ENCODE peak calls at places on chromosomes 11 and 22, in six cellular contexts. One of them, this sample, is unnamed. For H3K4me1 and H3K27me3, the result is how much of the 10 kb centered on the place peaks cover.

GRCh38 chr22:37212174-37212906 is at the start of gene SSTR3:
- DNase-seq in effector memory CD4-positive, alpha-beta T cell: no peak
- DNase-seq in adrenal gland: peak
- DNase-seq in GM23248: peak
- DNase-seq in upper lobe of right lung: peak
- DNase-seq in K562: no peak
- DNase-seq in this sample: no peak

GRCh38 chr11:108743851-108744250 is 79.0 kb downstream of the DDX10 start:
- DNase-seq in effector memory CD4-positive, alpha-beta T cell: no peak
- DNase-seq in adrenal gland: no peak
- DNase-seq in GM23248: no peak
- DNase-seq in upper lobe of right lung: no peak
- DNase-seq in K562: no peak
- DNase-seq in this sample: no peak

GRCh38 chr11:100550910-100551309 is 136.2 kb upstream of the ARHGAP42 start:
- DNase-seq in effector memory CD4-positive, alpha-beta T cell: no peak
- DNase-seq in adrenal gland: no peak
- DNase-seq in GM23248: no peak
- DNase-seq in upper lobe of right lung: no peak
- DNase-seq in K562: no peak
- DNase-seq in this sample: no peak

GRCh38 chr11:47918882-47919495 is 61.4 kb upstream of the PTPRJ start:
- DNase-seq in effector memory CD4-positive, alpha-beta T cell: no peak
- DNase-seq in adrenal gland: no peak
- DNase-seq in GM23248: peak
- DNase-seq in upper lobe of right lung: no peak
- DNase-seq in K562: no peak
- DNase-seq in this sample: no peak

GRCh38 chr22:21643533-21644357 is 1.6 kb downstream of the SDF2L1 start:
- DNase-seq in effector memory CD4-positive, alpha-beta T cell: no peak
- DNase-seq in adrenal gland: no peak
- DNase-seq in GM23248: no peak
- DNase-seq in upper lobe of right lung: no peak
- DNase-seq in K562: peak
- DNase-seq in this sample: no peak

GRCh38 chr22:22745225-22746060 is 101.0 kb downstream of the GGTLC2 start:
- DNase-seq in effector memory CD4-positive, alpha-beta T cell: peak
- DNase-seq in adrenal gland: peak
- DNase-seq in GM23248: peak
- DNase-seq in upper lobe of right lung: no peak
- DNase-seq in K562: peak
- DNase-seq in this sample: no peak

GRCh38 chr11:107916671-107917241 is 11.5 kb upstream of the RAB39A start:
- DNase-seq in effector memory CD4-positive, alpha-beta T cell: no peak
- DNase-seq in adrenal gland: no peak
- DNase-seq in GM23248: peak
- DNase-seq in upper lobe of right lung: no peak
- DNase-seq in K562: no peak
- DNase-seq in this sample: no peak

GRCh38 chr11:66076561-66076960 is 6.5 kb downstream of the PACS1 start:
- DNase-seq in effector memory CD4-positive, alpha-beta T cell: no peak
- DNase-seq in adrenal gland: no peak
- DNase-seq in GM23248: no peak
- DNase-seq in upper lobe of right lung: no peak
- DNase-seq in K562: no peak
- DNase-seq in this sample: no peak

GRCh38 chr22:49951001-49951677 is 9.4 kb upstream of the PIM3 start:
- DNase-seq in effector memory CD4-positive, alpha-beta T cell: no peak
- DNase-seq in adrenal gland: no peak
- DNase-seq in GM23248: no peak
- DNase-seq in upper lobe of right lung: peak
- DNase-seq in K562: no peak
- DNase-seq in this sample: no peak

GRCh38 chr11:62727833-62728721 is at the start of gene TTC9C:
- DNase-seq in effector memory CD4-positive, alpha-beta T cell: peak
- DNase-seq in adrenal gland: peak
- DNase-seq in GM23248: peak
- DNase-seq in upper lobe of right lung: peak
- DNase-seq in K562: peak
- DNase-seq in this sample: peak

GRCh38 chr11:35798423-35798822 is 135.8 kb downstream of the TRIM44 start:
- DNase-seq in effector memory CD4-positive, alpha-beta T cell: no peak
- DNase-seq in adrenal gland: no peak
- DNase-seq in GM23248: peak
- DNase-seq in upper lobe of right lung: no peak
- DNase-seq in K562: no peak
- DNase-seq in this sample: no peak

GRCh38 chr11:127003260-127003981 is 2.9 kb upstream of the KIRREL3 start:
- DNase-seq in effector memory CD4-positive, alpha-beta T cell: no peak
- DNase-seq in adrenal gland: no peak
- DNase-seq in GM23248: peak
- DNase-seq in upper lobe of right lung: no peak
- DNase-seq in K562: peak
- DNase-seq in this sample: no peak

GRCh38 chr11:99952816-99953215 is 734.3 kb upstream of the ARHGAP42 start:
- DNase-seq in effector memory CD4-positive, alpha-beta T cell: no peak
- DNase-seq in adrenal gland: no peak
- DNase-seq in GM23248: peak
- DNase-seq in upper lobe of right lung: no peak
- DNase-seq in K562: no peak
- DNase-seq in this sample: no peak

GRCh38 chr11:30478923-30479322 is 107.2 kb downstream of the MPPED2 start:
- DNase-seq in effector memory CD4-positive, alpha-beta T cell: no peak
- DNase-seq in adrenal gland: no peak
- DNase-seq in GM23248: no peak
- DNase-seq in upper lobe of right lung: no peak
- DNase-seq in K562: no peak
- DNase-seq in this sample: no peak

GRCh38 chr22:43923631-43924548 is at the start of gene PNPLA3:
- DNase-seq in effector memory CD4-positive, alpha-beta T cell: peak
- DNase-seq in adrenal gland: peak
- DNase-seq in GM23248: peak
- DNase-seq in upper lobe of right lung: peak
- DNase-seq in K562: peak
- DNase-seq in this sample: peak

GRCh38 chr11:728901-729491 is 18.3 kb upstream of the TALDO1 start:
- DNase-seq in effector memory CD4-positive, alpha-beta T cell: no peak
- DNase-seq in adrenal gland: no peak
- DNase-seq in GM23248: no peak
- DNase-seq in upper lobe of right lung: no peak
- DNase-seq in K562: peak
- DNase-seq in this sample: no peak

GRCh38 chr22:32331918-32332725 is 25.5 kb upstream of the RFPL3 start:
- DNase-seq in effector memory CD4-positive, alpha-beta T cell: no peak
- DNase-seq in adrenal gland: no peak
- DNase-seq in GM23248: no peak
- DNase-seq in upper lobe of right lung: peak
- DNase-seq in K562: no peak
- DNase-seq in this sample: no peak

GRCh38 chr11:34192481-34193401 is 87.3 kb downstream of the NAT10 start:
- DNase-seq in effector memory CD4-positive, alpha-beta T cell: no peak
- DNase-seq in adrenal gland: peak
- DNase-seq in GM23248: peak
- DNase-seq in upper lobe of right lung: no peak
- DNase-seq in K562: no peak
- DNase-seq in this sample: peak

GRCh38 chr22:45642966-45643365 is 28.7 kb upstream of the ATXN10 start:
- DNase-seq in effector memory CD4-positive, alpha-beta T cell: no peak
- DNase-seq in adrenal gland: no peak
- DNase-seq in GM23248: no peak
- DNase-seq in upper lobe of right lung: no peak
- DNase-seq in K562: no peak
- DNase-seq in this sample: no peak

GRCh38 chr22:45639747-45640102 is 31.9 kb upstream of the ATXN10 start:
- DNase-seq in effector memory CD4-positive, alpha-beta T cell: no peak
- DNase-seq in adrenal gland: no peak
- DNase-seq in GM23248: no peak
- DNase-seq in upper lobe of right lung: peak
- DNase-seq in K562: no peak
- DNase-seq in this sample: no peak

GRCh38 chr22:45638834-45639746 is 32.5 kb upstream of the ATXN10 start:
- DNase-seq in effector memory CD4-positive, alpha-beta T cell: no peak
- DNase-seq in adrenal gland: peak
- DNase-seq in GM23248: peak
- DNase-seq in upper lobe of right lung: peak
- DNase-seq in K562: peak
- DNase-seq in this sample: no peak

GRCh38 chr22:45640291-45640940 is 31.2 kb upstream of the ATXN10 start:
- DNase-seq in effector memory CD4-positive, alpha-beta T cell: no peak
- DNase-seq in adrenal gland: no peak
- DNase-seq in GM23248: no peak
- DNase-seq in upper lobe of right lung: peak
- DNase-seq in K562: no peak
- DNase-seq in this sample: no peak

DNA sequence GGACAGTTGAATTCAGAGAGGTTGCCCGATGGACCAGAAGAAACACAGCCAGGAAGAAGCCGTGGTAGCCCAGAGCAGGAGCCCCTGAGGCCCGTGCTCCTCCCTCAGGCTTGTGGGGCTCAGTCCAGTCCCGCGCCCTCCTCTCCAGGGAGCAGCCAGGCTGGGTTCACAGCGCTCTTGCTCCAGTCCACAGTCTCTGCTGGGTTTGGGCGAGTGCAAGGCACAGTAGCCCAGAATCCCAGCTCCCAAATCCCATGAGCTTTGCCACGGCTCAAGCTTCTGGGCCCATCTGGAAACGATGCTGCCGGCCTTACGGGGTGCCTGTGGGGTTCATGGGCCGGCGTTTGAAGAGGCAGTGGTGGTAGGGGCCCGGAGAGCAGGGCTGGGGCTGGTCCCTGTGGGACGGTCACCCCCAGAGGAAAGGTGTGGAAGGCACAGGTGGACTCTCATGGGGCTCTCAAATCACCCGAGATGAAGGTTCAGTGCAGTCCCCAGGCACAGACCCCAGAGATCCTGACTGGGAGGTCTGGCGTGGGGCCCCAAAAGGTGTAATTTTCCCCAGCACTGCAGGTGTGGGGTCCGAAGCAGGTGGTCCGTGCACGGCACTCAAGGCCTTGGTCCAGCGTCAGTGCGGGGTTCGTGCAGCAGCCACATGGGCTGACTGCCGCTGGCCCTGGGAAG is 30.6 kb upstream of the ATXN10 start:
- DNase-seq in effector memory CD4-positive, alpha-beta T cell: no peak
- DNase-seq in adrenal gland: no peak
- DNase-seq in GM23248: no peak
- DNase-seq in upper lobe of right lung: peak
- DNase-seq in K562: no peak
- DNase-seq in this sample: no peak
- H3K27ac ChIP-seq in effector memory CD4-positive, alpha-beta T cell: no peak
- H3K27ac ChIP-seq in adrenal gland: no peak
- H3K27ac ChIP-seq in GM23248: no peak
- H3K27ac ChIP-seq in upper lobe of right lung: no peak
- H3K27ac ChIP-seq in K562: no peak
- H3K27ac ChIP-seq in this sample: no peak

DNA sequence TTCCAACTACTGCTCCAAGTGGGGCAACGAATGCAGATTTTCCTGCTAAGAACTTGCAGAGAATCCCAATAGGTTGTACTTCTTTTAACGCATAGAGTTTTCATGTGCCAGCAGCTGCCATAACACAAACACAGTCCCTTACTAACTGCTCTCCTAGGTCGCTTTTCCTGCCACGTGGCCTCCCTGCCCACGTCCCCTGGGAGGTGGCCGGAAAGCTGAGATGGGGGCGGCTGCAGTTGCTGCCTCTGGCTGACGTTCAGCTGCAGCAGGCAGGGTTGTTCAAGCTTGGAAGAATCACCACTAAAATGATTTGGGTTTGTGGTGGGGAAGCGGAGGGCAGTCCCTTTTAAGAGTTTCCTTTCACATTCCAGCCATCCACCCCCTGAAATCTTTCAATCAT is 39.3 kb downstream of the ZNF202 start:
- DNase-seq in effector memory CD4-positive, alpha-beta T cell: no peak
- DNase-seq in adrenal gland: no peak
- DNase-seq in GM23248: no peak
- DNase-seq in upper lobe of right lung: no peak
- DNase-seq in K562: no peak
- DNase-seq in this sample: no peak
- H3K4me1 ChIP-seq in effector memory CD4-positive, alpha-beta T cell: under half
- H3K4me1 ChIP-seq in adrenal gland: under half
- H3K4me1 ChIP-seq in GM23248: under half
- H3K4me1 ChIP-seq in upper lobe of right lung: under half
- H3K4me1 ChIP-seq in K562: under half
- H3K4me1 ChIP-seq in this sample: under half

DNA sequence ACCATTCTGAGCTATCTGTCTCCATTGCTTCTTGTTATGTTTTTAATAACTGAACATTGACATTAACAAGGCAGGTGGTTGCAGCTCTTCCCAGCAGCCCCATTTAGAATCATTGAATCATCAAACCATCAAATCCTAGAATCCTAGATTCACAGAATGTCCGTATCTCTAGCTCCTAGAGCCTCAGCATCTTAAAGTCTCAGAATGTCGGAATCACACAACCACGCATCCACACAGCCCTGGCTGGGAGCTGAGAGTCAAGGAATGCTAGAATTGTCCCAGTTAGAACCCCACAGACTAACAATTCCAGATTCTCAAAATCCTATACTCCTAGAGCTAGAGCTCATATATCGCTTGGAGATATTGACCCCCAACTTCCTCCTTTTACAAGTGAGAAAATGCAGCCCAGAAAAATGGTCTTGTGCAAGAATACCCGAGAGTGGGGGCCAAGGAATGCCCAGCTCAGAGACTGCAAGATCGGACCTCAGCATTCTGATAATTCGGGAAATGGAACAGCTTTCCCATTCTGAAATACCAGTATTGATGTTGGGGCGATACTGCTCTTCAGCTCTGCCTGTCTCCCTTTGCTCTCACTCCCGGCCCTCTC is 38.8 kb downstream of the PDE2A start:
- DNase-seq in effector memory CD4-positive, alpha-beta T cell: no peak
- DNase-seq in adrenal gland: no peak
- DNase-seq in GM23248: no peak
- DNase-seq in upper lobe of right lung: no peak
- DNase-seq in K562: no peak
- DNase-seq in this sample: no peak
- H3K27me3 ChIP-seq in effector memory CD4-positive, alpha-beta T cell: under half
- H3K27me3 ChIP-seq in adrenal gland: under half
- H3K27me3 ChIP-seq in GM23248: under half
- H3K27me3 ChIP-seq in upper lobe of right lung: under half
- H3K27me3 ChIP-seq in K562: under half
- H3K27me3 ChIP-seq in this sample: under half

GRCh38 chr11:117380676-117381075 is 53.0 kb downstream of the CEP164 start:
- DNase-seq in effector memory CD4-positive, alpha-beta T cell: no peak
- DNase-seq in adrenal gland: no peak
- DNase-seq in GM23248: no peak
- DNase-seq in upper lobe of right lung: no peak
- DNase-seq in K562: no peak
- DNase-seq in this sample: no peak
- H3K27ac ChIP-seq in effector memory CD4-positive, alpha-beta T cell: no peak
- H3K27ac ChIP-seq in adrenal gland: no peak
- H3K27ac ChIP-seq in GM23248: no peak
- H3K27ac ChIP-seq in upper lobe of right lung: no peak
- H3K27ac ChIP-seq in K562: no peak
- H3K27ac ChIP-seq in this sample: no peak

GRCh38 chr11:63869686-63870085 is 30.8 kb downstream of the MARK2 start:
- DNase-seq in effector memory CD4-positive, alpha-beta T cell: peak
- DNase-seq in adrenal gland: no peak
- DNase-seq in GM23248: no peak
- DNase-seq in upper lobe of right lung: no peak
- DNase-seq in K562: no peak
- DNase-seq in this sample: no peak
- H3K4me1 ChIP-seq in effector memory CD4-positive, alpha-beta T cell: half or more
- H3K4me1 ChIP-seq in adrenal gland: half or more
- H3K4me1 ChIP-seq in GM23248: under half
- H3K4me1 ChIP-seq in upper lobe of right lung: half or more
- H3K4me1 ChIP-seq in K562: under half
- H3K4me1 ChIP-seq in this sample: under half

GRCh38 chr11:118609380-118610219 is 2.2 kb downstream of the PHLDB1 start:
- DNase-seq in effector memory CD4-positive, alpha-beta T cell: no peak
- DNase-seq in adrenal gland: peak
- DNase-seq in GM23248: peak
- DNase-seq in upper lobe of right lung: no peak
- DNase-seq in K562: no peak
- DNase-seq in this sample: no peak
- H3K27me3 ChIP-seq in effector memory CD4-positive, alpha-beta T cell: under half
- H3K27me3 ChIP-seq in adrenal gland: under half
- H3K27me3 ChIP-seq in GM23248: under half
- H3K27me3 ChIP-seq in upper lobe of right lung: under half
- H3K27me3 ChIP-seq in K562: under half
- H3K27me3 ChIP-seq in this sample: under half